ENCODE peak calls at places on chromosomes 6 and 20, in eight cellular contexts. H is D721Med; F is stimulated activated CD4-positive, alpha-beta T cell treated with anti-CD3 and anti-CD28 coated beads, Interleukin-1b, Interleukin-23, amount 100 ng/mL, for 24 hours; O is stimulated activated CD8-positive, alpha-beta memory T cell treated with anti-CD3 and anti-CD28 coated beads, Interleukin-7, amount 100 ng/mL, for 1 hour; U is progenitor cell of endocrine pancreas; B is tibial artery; Y is NCI-H460; Q is Jurkat, Clone E6-1. M is an unnamed sample.

GRCh38 chr6:11938285-11938890 is 73.7 kb upstream of the HIVEP1 start:
- DNase-seq in H (no peak), U (no peak), O (no peak), F (no peak), B (no peak), Y (no peak), Q (no peak), M (no peak)

GRCh38 chr6:155183095-155183494 is 80.7 kb upstream of the CLDN20 start:
- DNase-seq in U (no peak), Y (no peak), Q (no peak), B (no peak), O (no peak), F (no peak), H (no peak), M (no peak)

GRCh38 chr6:45881705-45882435 is 133.8 kb downstream of the CLIC5 start:
- DNase-seq in O (no peak), F (no peak), H (no peak), U (no peak), Q (no peak), B (no peak), Y (no peak), M (no peak)

GRCh38 chr6:105952762-105953700 is 133.1 kb upstream of the PRDM1 start:
- DNase-seq in B (no peak), Y (no peak), U (no peak), O (no peak), H (no peak), F (no peak), Q (no peak), M (no peak)

GRCh38 chr6:99349620-99350141 is at the start of gene FAXC:
- DNase-seq in H (peak; percentile 39), F (no peak), Y (no peak), Q (no peak), O (no peak), B (peak; percentile 67), U (peak; percentile 66), M (no peak)

GRCh38 chr6:105748737-105749161 is 337.4 kb upstream of the PRDM1 start:
- DNase-seq in F (no peak), U (no peak), Q (no peak), Y (no peak), B (no peak), O (no peak), H (no peak), M (no peak)

GRCh38 chr6:13695217-13695616 is 16.4 kb downstream of the RANBP9 start:
- DNase-seq in U (no peak), F (no peak), Y (no peak), O (no peak), B (no peak), Q (no peak), H (no peak), M (no peak)

GRCh38 chr20:25099580-25099979 is 17.6 kb upstream of the VSX1 start:
- DNase-seq in O (no peak), Y (no peak), F (no peak), Q (no peak), B (no peak), U (no peak), H (no peak), M (no peak)

GRCh38 chr6:156719395-156719719 is 57.8 kb upstream of the ARID1B start:
- DNase-seq in Y (no peak), H (no peak), U (no peak), B (no peak), F (no peak), O (no peak), Q (no peak), M (no peak)

GRCh38 chr20:4571759-4572531 is 149.8 kb upstream of the PRND start:
- DNase-seq in Q (no peak), H (no peak), U (no peak), B (no peak), O (no peak), F (no peak), Y (no peak), M (no peak)

GRCh38 chr6:66599541-66599940 is 892.5 kb upstream of the EYS start:
- DNase-seq in Y (no peak), Q (no peak), H (no peak), F (no peak), O (no peak), B (no peak), U (no peak), M (no peak)

GRCh38 chr6:98832282-98833100 is 1.9 kb upstream of the POU3F2 start:
- DNase-seq in F (no peak), Y (no peak), Q (no peak), B (peak; percentile 65), O (no peak), U (no peak), H (no peak), M (no peak)

GRCh38 chr6:28673800-28674671 is 148.4 kb downstream of the GPX5 start:
- DNase-seq in Y (peak; percentile 59), U (peak; percentile 25), O (no peak), Q (no peak), H (no peak), B (no peak), F (peak; percentile 40), M (no peak)

GRCh38 chr6:39402239-39402751 is 79.8 kb upstream of the KCNK16 start:
- DNase-seq in B (no peak), F (no peak), Y (no peak), O (no peak), Q (no peak), U (no peak), H (no peak), M (no peak)

GRCh38 chr6:51930602-51931001 is 156.8 kb downstream of the PKHD1 start:
- DNase-seq in F (no peak), Q (no peak), O (no peak), B (no peak), H (no peak), U (no peak), Y (no peak), M (no peak)

GRCh38 chr6:163543311-163543710 is 128.8 kb downstream of the QKI start:
- DNase-seq in Q (no peak), F (no peak), U (no peak), O (no peak), Y (no peak), H (no peak), B (no peak), M (no peak)

GRCh38 chr6:149754573-149754972 is 5.0 kb downstream of the PCMT1 start:
- DNase-seq in U (no peak), H (no peak), B (no peak), Y (no peak), O (no peak), Q (no peak), F (no peak), M (no peak)

GRCh38 chr6:21227486-21227885 is 366.1 kb upstream of the SOX4 start:
- DNase-seq in F (no peak), H (no peak), B (no peak), Q (no peak), U (no peak), O (no peak), Y (no peak), M (no peak)

GRCh38 chr6:10518461-10519216 is 2.5 kb upstream of the GCNT2 start:
- DNase-seq in O (no peak), B (no peak), U (no peak), H (no peak), F (no peak), Y (no peak), Q (no peak), M (no peak)

GRCh38 chr6:28587011-28587745 is 61.5 kb downstream of the GPX5 start:
- DNase-seq in B (no peak), O (no peak), H (peak; percentile 57), F (no peak), Y (no peak), Q (no peak), U (peak; percentile 56), M (peak; percentile 3)

GRCh38 chr6:74100719-74101287 is 404.8 kb downstream of the CD109 start:
- DNase-seq in H (no peak), B (no peak), F (no peak), O (no peak), U (no peak), Q (no peak), Y (no peak), M (no peak)

GRCh38 chr6:149991838-149992237 is 28.1 kb downstream of the ULBP1 start:
- DNase-seq in F (no peak), B (no peak), U (no peak), H (no peak), Y (no peak), O (no peak), Q (no peak), M (no peak)

GRCh38 chr6:22737331-22737730 is 168.0 kb downstream of the HDGFL1 start:
- DNase-seq in U (peak; percentile 16), F (no peak), Y (peak; percentile 38), O (no peak), B (no peak), Q (peak; percentile 51), H (no peak), M (no peak)

GRCh38 chr6:99341862-99342455 is 7.5 kb downstream of the FAXC start:
- DNase-seq in H (no peak), F (no peak), B (no peak), U (no peak), Y (no peak), Q (no peak), O (no peak), M (no peak)

GRCh38 chr20:19021406-19022117 is 190.9 kb upstream of the SLC24A3 start:
- DNase-seq in O (no peak), H (no peak), U (no peak), Y (no peak), B (no peak), F (no peak), Q (no peak), M (no peak)